ENCODE peak calls at places on chromosomes 7 and 10, in five cellular contexts. E is K562, R is mesenchymal stem cell, C is neural progenitor cell, N is fibroblast of lung. V is an unnamed sample. For H3K4me1 and H3K36me3, the result is how much of the 10 kb centered on the place peaks cover.

GRCh38 chr7:149248777-149249176 is 9.3 kb downstream of the ZNF212 start:
- DNase-seq in C (no peak), R (no peak), N (no peak), E (no peak), V (peak)

GRCh38 chr7:107940951-107941350 is 50.0 kb downstream of the DLD start:
- DNase-seq in R (no peak), N (no peak), E (no peak), C (no peak), V (no peak)

GRCh38 chr7:131341690-131342089 is 14.0 kb downstream of the MKLN1 start:
- DNase-seq in C (peak), N (no peak), E (no peak), R (no peak), V (no peak)

GRCh38 chr7:150444674-150445365 is 5.6 kb upstream of the GIMAP8 start:
- DNase-seq in R (no peak), E (no peak), C (no peak), N (no peak), V (no peak)

GRCh38 chr7:43211276-43211675 is 98.8 kb downstream of the HECW1 start:
- DNase-seq in E (no peak), R (no peak), N (no peak), C (peak), V (no peak)

GRCh38 chr7:101235050-101235449 is 2.6 kb downstream of the CLDN15 start:
- DNase-seq in E (no peak), R (no peak), C (peak), N (no peak), V (no peak)

GRCh38 chr7:83751217-83751616 is 102.3 kb upstream of the SEMA3E start:
- DNase-seq in R (no peak), C (no peak), N (peak), E (no peak), V (no peak)

GRCh38 chr10:63700209-63700934 is 179.2 kb downstream of the REEP3 start:
- DNase-seq in R (peak), C (no peak), E (no peak), N (peak), V (no peak)

GRCh38 chr7:116990056-116990455 is 36.8 kb downstream of the ST7 start:
- DNase-seq in N (no peak), C (no peak), E (no peak), R (no peak), V (no peak)

GRCh38 chr10:112706580-112706979 is 243.5 kb upstream of the TCF7L2 start:
- DNase-seq in E (no peak), C (no peak), R (no peak), N (no peak), V (no peak)

GRCh38 chr7:44325181-44325671 is at the start of gene CAMK2B:
- DNase-seq in N (no peak), R (no peak), E (no peak), C (peak), V (no peak)

GRCh38 chr10:74096777-74097176 is 53.9 kb downstream of the AP3M1 start:
- DNase-seq in R (no peak), C (no peak), N (no peak), E (no peak), V (peak)

GRCh38 chr10:118958984-118959916 is 70.3 kb upstream of the NANOS1 start:
- DNase-seq in C (no peak), E (peak), R (peak), N (peak), V (no peak)

GRCh38 chr10:5360318-5360915 is 4.3 kb upstream of the UCN3 start:
- DNase-seq in C (no peak), N (no peak), R (no peak), E (no peak), V (no peak)

GRCh38 chr10:78175444-78175843 is 141.8 kb downstream of the RPS24 start:
- DNase-seq in C (no peak), R (no peak), E (no peak), N (no peak), V (no peak)

GRCh38 chr7:19442016-19442785 is 266.6 kb downstream of the POLR1F start:
- DNase-seq in C (peak), R (peak), N (peak), E (no peak), V (peak)

GRCh38 chr7:14095233-14095950 is 105.9 kb upstream of the ETV1 start:
- DNase-seq in R (no peak), E (no peak), N (no peak), C (no peak), V (no peak)

GRCh38 chr7:46830-47140 is 145.6 kb upstream of the FAM20C start:
- DNase-seq in R (no peak), C (no peak), E (no peak), N (no peak), V (no peak)

GRCh38 chr7:96441551-96442104 is 119.7 kb upstream of the SLC25A13 start:
- DNase-seq in C (peak), E (no peak), N (no peak), R (no peak), V (no peak)

GRCh38 chr10:31725436-31725835 is 203.2 kb downstream of the ARHGAP12 start:
- DNase-seq in R (no peak), N (no peak), C (no peak), E (no peak), V (no peak)

GRCh38 chr7:76386691-76387260 is 22.7 kb downstream of the SSC4D start:
- DNase-seq in R (no peak), C (no peak), E (no peak), N (no peak), V (no peak)

GRCh38 chr7:8117195-8117594 is 144.8 kb downstream of the ICA1 start:
- DNase-seq in C (no peak), N (no peak), R (no peak), E (no peak), V (no peak)
- H3K4me1 ChIP-seq in C (under half), N (under half), R (under half), E (under half), V (under half)

GRCh38 chr7:68663392-68663791 is 934.9 kb upstream of the AUTS2 start:
- DNase-seq in R (no peak), N (no peak), C (no peak), E (no peak), V (no peak)
- H3K9ac ChIP-seq in R (no peak), N (no peak), C (no peak), E (no peak), V (no peak)

GRCh38 chr7:22168129-22168634 is 188.8 kb downstream of the RAPGEF5 start:
- DNase-seq in N (no peak), C (no peak), E (no peak), R (no peak), V (no peak)
- H3K36me3 ChIP-seq in N (under half), C (under half), E (under half), R (under half), V (under half)

GRCh38 chr10:80500572-80501380 is 36.9 kb upstream of the SH2D4B start:
- DNase-seq in E (no peak), N (no peak), R (no peak), C (no peak), V (no peak)
- H3K4me1 ChIP-seq in E (half or more), N (under half), R (half or more), C (half or more), V (under half)

GRCh38 chr7:155963356-155963755 is 151.1 kb upstream of the SHH start:
- DNase-seq in N (no peak), R (no peak), E (no peak), C (no peak), V (no peak)
- H3K9ac ChIP-seq in N (no peak), R (no peak), E (no peak), C (no peak), V (no peak)

GRCh38 chr7:141562036-141562435 is 10.8 kb downstream of the AGK start:
- DNase-seq in N (no peak), C (no peak), R (no peak), E (no peak), V (no peak)

GRCh38 chr7:141562972-141563371 is 11.8 kb downstream of the AGK start:
- DNase-seq in N (no peak), C (no peak), E (no peak), R (no peak), V (no peak)

GRCh38 chr7:141562543-141562942 is 11.3 kb downstream of the AGK start:
- DNase-seq in E (no peak), R (no peak), N (no peak), C (no peak), V (no peak)

GRCh38 chr7:141567465-141567864 is 16.3 kb downstream of the AGK start:
- DNase-seq in E (no peak), N (no peak), C (no peak), R (no peak), V (no peak)

DNA sequence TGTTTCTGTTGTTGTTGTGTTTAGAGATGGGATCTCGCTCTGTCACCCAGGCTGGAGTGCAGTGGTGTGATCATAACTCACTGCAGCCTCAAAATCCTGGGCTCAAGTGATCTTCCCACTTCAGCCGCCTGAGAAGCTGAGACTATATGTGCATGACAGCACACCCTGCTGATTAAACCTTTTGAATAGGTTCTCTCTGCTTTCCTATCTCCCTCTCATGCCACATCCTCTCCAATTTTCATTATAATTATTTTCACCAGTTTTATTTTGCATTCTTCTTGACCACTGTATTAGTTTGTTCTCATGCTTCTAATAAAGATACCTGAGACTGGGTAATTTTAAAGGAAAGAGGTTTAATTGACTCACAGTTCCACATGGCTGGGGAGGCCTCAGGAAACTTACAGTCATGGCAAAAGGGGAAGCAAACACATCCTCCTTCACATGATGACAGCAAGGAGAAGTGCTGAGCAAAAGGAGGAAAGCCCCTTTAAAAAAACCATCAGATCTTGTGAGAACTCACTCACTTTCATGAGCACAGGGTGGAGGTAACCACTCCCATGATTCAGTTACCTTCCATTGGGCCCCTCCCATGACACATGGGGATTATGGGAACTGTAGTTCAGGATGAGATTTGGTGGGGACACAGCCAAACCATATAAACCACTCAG is 12.9 kb downstream of the AGK start:
- DNase-seq in C (peak), E (peak), N (no peak), R (no peak), V (no peak)
- H3K36me3 ChIP-seq in C (under half), E (half or more), N (under half), R (under half), V (under half)

DNA sequence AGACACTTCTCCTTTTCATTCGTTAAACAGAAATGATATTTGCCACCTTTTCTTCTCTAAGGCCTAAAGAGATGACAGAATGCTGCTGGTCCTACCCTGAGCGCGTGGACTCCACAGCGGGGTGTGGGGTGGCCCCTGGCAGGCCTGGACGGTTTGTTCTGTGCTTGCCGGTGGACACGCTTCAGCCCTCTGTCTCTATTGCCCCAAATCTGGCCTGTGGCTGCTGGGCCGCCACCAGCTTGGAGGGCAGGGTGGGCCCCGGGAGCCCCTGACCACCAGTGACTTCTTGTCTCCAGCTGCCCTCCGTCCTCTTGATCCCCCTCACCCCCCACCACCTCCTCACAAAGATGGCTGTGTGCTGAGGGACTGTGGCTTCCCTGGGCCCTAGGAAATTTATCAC is 5.7 kb downstream of the CHST3 start:
- DNase-seq in R (no peak), E (no peak), N (no peak), C (no peak), V (no peak)
- H3K4me1 ChIP-seq in R (half or more), E (under half), N (under half), C (under half), V (under half)

GRCh38 chr10:88270871-88271713 is 312.0 kb downstream of the RNLS start:
- DNase-seq in C (no peak), N (no peak), R (peak), E (no peak), V (no peak)

GRCh38 chr10:88273567-88273966 is 309.6 kb downstream of the RNLS start:
- DNase-seq in E (no peak), R (no peak), N (no peak), C (no peak), V (no peak)

GRCh38 chr10:88271736-88272135 is 311.4 kb downstream of the RNLS start:
- DNase-seq in R (peak), N (peak), E (no peak), C (no peak), V (no peak)

GRCh38 chr10:88270061-88270808 is 312.9 kb downstream of the RNLS start:
- DNase-seq in E (no peak), R (peak), N (no peak), C (no peak), V (no peak)

GRCh38 chr10:88272186-88272585 is 310.9 kb downstream of the RNLS start:
- DNase-seq in C (no peak), E (no peak), R (no peak), N (no peak), V (no peak)
- H3K9ac ChIP-seq in C (no peak), E (no peak), R (no peak), N (no peak), V (no peak)

DNA sequence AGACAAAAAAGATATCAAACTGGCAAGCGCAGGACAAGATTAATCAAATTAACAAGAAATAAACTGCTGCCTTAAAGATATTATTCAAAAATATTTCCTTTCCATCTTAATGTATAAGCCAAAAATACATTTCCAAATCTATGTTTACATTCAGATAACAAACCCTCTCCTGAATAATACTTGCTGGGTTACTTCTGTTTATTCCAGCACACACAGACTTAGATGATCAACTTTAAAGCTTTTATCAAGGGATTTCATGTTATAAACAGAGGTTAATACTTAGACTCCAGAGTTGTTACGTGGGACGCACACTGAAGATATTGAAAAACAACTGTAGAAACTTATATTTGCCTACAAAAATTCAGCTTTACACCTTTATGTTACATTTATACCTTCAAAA is 33.6 kb downstream of the LMOD2 start:
- DNase-seq in N (no peak), R (no peak), E (no peak), C (no peak), V (no peak)
- H3K36me3 ChIP-seq in N (under half), R (under half), E (half or more), C (under half), V (under half)

V was measured in Karpas-422.